ENCODE peak calls at places on chromosomes 4 and X, in nine cellular contexts. Y, I, Z, G, L, W, S, P and D are unnamed samples.

GRCh38 chrX:41779058-41779564 is 55.1 kb downstream of the GPR82 start:
- DNase-seq in S (peak; percentile 68), Y (no peak), L (no peak), I (no peak), P (no peak), W (peak; percentile 9), Z (no peak), G (no peak), D (peak; percentile 61)

GRCh38 chr4:127685292-127685691 is 44.9 kb upstream of the SLC25A31 start:
- DNase-seq in Z (no peak), P (no peak), G (no peak), I (no peak), W (no peak), S (peak; percentile 74), Y (no peak), L (no peak), D (no peak)

GRCh38 chr4:182862166-182862875 is 54.9 kb downstream of the DCTD start:
- DNase-seq in S (no peak), Z (no peak), L (peak; percentile 76), I (no peak), G (peak; percentile 93), Y (no peak), P (peak; percentile 53), W (no peak), D (no peak)

GRCh38 chr4:28654618-28655017 is 1794.0 kb downstream of the STIM2 start:
- DNase-seq in L (no peak), W (no peak), I (no peak), P (no peak), Y (no peak), G (no peak), Z (no peak), S (peak; percentile 42), D (no peak)

GRCh38 chr4:13525606-13526281 is 18.6 kb downstream of the NKX3-2 start:
- DNase-seq in Z (no peak), I (no peak), L (no peak), S (no peak), P (no peak), W (no peak), G (no peak), Y (no peak), D (no peak)

GRCh38 chr4:44713125-44713524 is 13.2 kb downstream of the GNPDA2 start:
- DNase-seq in Y (no peak), W (no peak), P (no peak), S (no peak), Z (no peak), G (no peak), L (no peak), I (no peak), D (no peak)

GRCh38 chr4:4990329-4990728 is 28.9 kb downstream of the CYTL1 start:
- DNase-seq in G (no peak), L (no peak), I (no peak), W (peak; percentile 25), Z (no peak), S (no peak), P (no peak), Y (no peak), D (no peak)

GRCh38 chr4:38868055-38868965 is 704 bp downstream of the FAM114A1 start:
- DNase-seq in S (peak; percentile 23), L (peak; percentile 33), Z (no peak), Y (peak; percentile 21), I (peak; percentile 75), W (peak; percentile 54), P (peak; percentile 38), G (peak; percentile 68), D (no peak)

GRCh38 chr4:6134612-6135220 is 65.6 kb downstream of the JAKMIP1 start:
- DNase-seq in W (no peak), S (no peak), P (peak; percentile 68), Z (peak; percentile 47), Y (no peak), G (no peak), I (no peak), L (no peak), D (no peak)

GRCh38 chr4:123102897-123103489 is 180.6 kb upstream of the NUDT6 start:
- DNase-seq in P (no peak), Y (no peak), L (no peak), Z (peak; percentile 50), G (no peak), S (peak; percentile 40), W (peak; percentile 40), I (no peak), D (no peak)

GRCh38 chr4:87506974-87507701 is 22.0 kb downstream of the SPARCL1 start:
- DNase-seq in Z (no peak), Y (no peak), L (no peak), G (no peak), S (peak; percentile 83), P (no peak), W (no peak), I (no peak), D (no peak)

GRCh38 chr4:109574931-109575804 is 15.1 kb downstream of the MCUB start:
- DNase-seq in G (no peak), L (no peak), W (no peak), S (no peak), I (no peak), Y (no peak), Z (no peak), P (no peak), D (no peak)

GRCh38 chr4:2647403-2648158 is 108.6 kb downstream of the TNIP2 start:
- DNase-seq in Y (no peak), S (no peak), P (peak; percentile 32), W (no peak), L (no peak), Z (no peak), G (no peak), I (no peak), D (no peak)

GRCh38 chrX:2317527-2318055 is 183.2 kb downstream of the DHRSX start:
- DNase-seq in L (no peak), P (no peak), Y (no peak), W (no peak), Z (no peak), I (no peak), G (no peak), S (no peak), D (no peak)

GRCh38 chr4:47836655-47837581 is 949 bp downstream of the CORIN start:
- DNase-seq in L (peak; percentile 81), G (peak; percentile 94), I (peak; percentile 79), Y (peak; percentile 42), Z (peak; percentile 75), W (peak; percentile 91), P (peak; percentile 92), S (peak; percentile 78), D (peak; percentile 37)

GRCh38 chr4:11497212-11497806 is 68.6 kb upstream of the HS3ST1 start:
- DNase-seq in G (no peak), Z (no peak), Y (no peak), S (peak; percentile 79), P (no peak), L (no peak), W (no peak), I (no peak), D (no peak)

GRCh38 chrX:134908235-134908834 is 82.5 kb upstream of the SMIM10 start:
- DNase-seq in L (no peak), W (peak; percentile 18), Y (no peak), I (no peak), G (no peak), Z (peak; percentile 29), S (peak; percentile 11), P (no peak), D (no peak)

GRCh38 chr4:24978291-24979072 is 52.3 kb downstream of the LGI2 start:
- DNase-seq in I (no peak), Z (no peak), L (no peak), Y (no peak), S (no peak), G (peak; percentile 30), P (no peak), W (no peak), D (no peak)
- H3K4me3 ChIP-seq in I (no peak overlapping the region), Z (no peak overlapping the region), L (no peak overlapping the region), Y (no peak overlapping the region), S (no peak overlapping the region), G (no peak overlapping the region), P (no peak overlapping the region), W (no peak overlapping the region), D (no peak overlapping the region)

GRCh38 chr4:21692211-21692610 is 256.4 kb downstream of the KCNIP4 start:
- DNase-seq in I (no peak), W (no peak), Z (no peak), S (no peak), G (no peak), P (no peak), Y (no peak), L (no peak), D (no peak)

GRCh38 chr4:21699437-21699836 is 249.1 kb downstream of the KCNIP4 start:
- DNase-seq in L (peak; percentile 26), Z (no peak), P (no peak), G (no peak), W (no peak), S (no peak), Y (no peak), I (no peak), D (no peak)

DNA sequence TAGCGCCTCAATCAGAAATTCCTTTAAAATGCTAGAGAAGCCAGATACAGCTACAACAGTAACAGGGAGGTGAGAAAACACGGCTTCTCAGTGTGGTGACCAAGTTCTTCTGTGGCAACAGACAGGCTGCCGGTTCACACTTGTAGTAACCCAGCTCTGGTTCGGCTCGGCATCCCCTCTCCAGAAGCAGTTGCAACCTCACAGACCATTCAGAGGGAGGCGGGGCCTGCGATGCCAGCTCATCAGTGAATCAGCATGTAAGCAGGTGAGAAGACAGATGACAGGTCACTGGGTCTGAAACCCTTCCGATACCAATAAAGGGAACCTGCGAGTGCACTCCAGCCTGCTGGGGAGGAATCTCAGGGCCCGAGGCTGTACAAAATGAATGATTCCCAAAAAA is 251.0 kb downstream of the KCNIP4 start:
- DNase-seq in W (peak; percentile 63), S (peak; percentile 72), L (peak; percentile 27), Y (no peak), P (peak; percentile 49), Z (no peak), G (peak; percentile 94), I (no peak), D (peak; percentile 60)
- H3K4me3 ChIP-seq in W (peak overlapping the region; percentile 8), S (no peak overlapping the region), L (no peak overlapping the region), Y (no peak overlapping the region), P (no peak overlapping the region), Z (no peak overlapping the region), G (peak overlapping the region; percentile 43), I (no peak overlapping the region), D (no peak overlapping the region)

DNA sequence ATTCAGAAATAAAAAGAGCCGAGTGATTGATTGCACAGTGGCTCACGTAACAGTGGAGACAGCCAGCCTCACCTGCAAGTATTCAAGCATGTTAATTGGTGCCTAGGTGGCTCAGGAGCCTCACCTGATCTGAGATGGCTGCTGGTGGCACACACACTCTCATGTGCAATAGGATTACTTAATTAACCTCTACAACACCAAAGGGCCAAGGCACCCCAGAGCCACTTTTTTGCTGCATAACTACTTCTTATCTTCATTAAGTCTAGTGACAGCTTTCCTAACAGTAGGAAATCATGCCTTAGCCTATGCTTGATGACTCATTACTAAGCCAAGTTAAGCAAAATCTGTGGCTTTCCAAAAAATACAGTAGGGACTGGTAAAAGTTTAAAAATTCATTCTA is 117.3 kb upstream of the NOCT start:
- DNase-seq in Z (no peak), P (peak; percentile 25), S (no peak), G (no peak), L (no peak), W (peak; percentile 39), Y (no peak), I (no peak), D (no peak)
- H3K4me3 ChIP-seq in Z (no peak overlapping the region), P (no peak overlapping the region), S (no peak overlapping the region), G (peak overlapping the region; percentile 39), L (no peak overlapping the region), W (no peak overlapping the region), Y (no peak overlapping the region), I (no peak overlapping the region), D (no peak overlapping the region)

DNA sequence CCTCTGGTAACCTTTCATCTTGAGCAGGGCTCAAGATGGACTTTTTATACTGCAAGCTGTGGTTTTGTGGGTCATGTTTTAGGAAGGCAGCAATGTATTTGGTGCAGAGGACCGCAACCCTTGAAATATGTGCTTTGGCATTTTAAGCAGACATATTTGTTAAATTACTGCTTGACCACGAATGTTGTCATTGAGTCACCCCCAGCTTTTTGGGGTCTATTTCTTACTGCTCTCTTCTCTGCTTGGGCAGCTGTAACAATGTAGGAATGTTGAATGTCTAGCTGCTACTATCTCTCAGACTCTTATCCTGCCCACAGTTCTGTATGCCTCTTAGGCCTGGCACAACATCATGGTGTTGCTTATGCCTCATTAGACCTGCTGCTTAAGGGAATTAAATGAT is 6.0 kb downstream of the RBPJ start:
- DNase-seq in G (no peak), Z (no peak), S (peak; percentile 62), L (no peak), I (no peak), Y (no peak), P (no peak), W (no peak), D (peak; percentile 76)
- H3K4me3 ChIP-seq in G (no peak overlapping the region), Z (no peak overlapping the region), S (no peak overlapping the region), L (no peak overlapping the region), I (no peak overlapping the region), Y (no peak overlapping the region), P (no peak overlapping the region), W (no peak overlapping the region), D (no peak overlapping the region)